ENCODE peak calls at places on chromosomes 3 and 15, in ten cellular contexts. One of them, this sample, is unnamed.

GRCh38 chr15:68256675-68257450 is 20.7 kb upstream of the FEM1B start:
- DNase-seq in substantia nigra: peak; percentile 76
- DNase-seq in effector CD4-positive, alpha-beta T cell: peak; percentile 24
- DNase-seq in iris pigment epithelial cell: peak; percentile 89
- DNase-seq in C1 segment of cervical spinal cord: peak; percentile 92
- DNase-seq in activated gamma-delta T cell treated with Interleukin-2 at 50 U/mL for 16 hours: peak; percentile 60
- DNase-seq in NCI-H1092 treated with DMSO at 0.1 percent for 48 hours: peak; percentile 55
- DNase-seq in GM12865: peak; percentile 78
- DNase-seq in Kasumi-1: peak; percentile 29
- DNase-seq in activated T-cell treated with anti-CD3 and anti-CD28 coated beads for 24 hours: peak; percentile 55
- DNase-seq in this sample: peak; percentile 23

GRCh38 chr3:186935133-186935532 is 4.8 kb downstream of the ST6GAL1 start:
- DNase-seq in substantia nigra: no peak
- DNase-seq in effector CD4-positive, alpha-beta T cell: no peak
- DNase-seq in iris pigment epithelial cell: no peak
- DNase-seq in C1 segment of cervical spinal cord: no peak
- DNase-seq in activated gamma-delta T cell treated with Interleukin-2 at 50 U/mL for 16 hours: no peak
- DNase-seq in NCI-H1092 treated with DMSO at 0.1 percent for 48 hours: no peak
- DNase-seq in GM12865: no peak
- DNase-seq in Kasumi-1: no peak
- DNase-seq in activated T-cell treated with anti-CD3 and anti-CD28 coated beads for 24 hours: no peak
- DNase-seq in this sample: no peak

GRCh38 chr15:59174846-59175831 is 31.5 kb upstream of the LDHAL6B start:
- DNase-seq in substantia nigra: peak; percentile 42
- DNase-seq in effector CD4-positive, alpha-beta T cell: no peak
- DNase-seq in iris pigment epithelial cell: peak; percentile 91
- DNase-seq in C1 segment of cervical spinal cord: peak; percentile 41
- DNase-seq in activated gamma-delta T cell treated with Interleukin-2 at 50 U/mL for 16 hours: no peak
- DNase-seq in NCI-H1092 treated with DMSO at 0.1 percent for 48 hours: peak; percentile 25
- DNase-seq in GM12865: peak; percentile 72
- DNase-seq in Kasumi-1: peak; percentile 58
- DNase-seq in activated T-cell treated with anti-CD3 and anti-CD28 coated beads for 24 hours: peak; percentile 18
- DNase-seq in this sample: no peak

GRCh38 chr15:57685316-57685715 is 21.2 kb upstream of the POLR2M start:
- DNase-seq in substantia nigra: no peak
- DNase-seq in effector CD4-positive, alpha-beta T cell: no peak
- DNase-seq in iris pigment epithelial cell: no peak
- DNase-seq in C1 segment of cervical spinal cord: no peak
- DNase-seq in activated gamma-delta T cell treated with Interleukin-2 at 50 U/mL for 16 hours: no peak
- DNase-seq in NCI-H1092 treated with DMSO at 0.1 percent for 48 hours: no peak
- DNase-seq in GM12865: no peak
- DNase-seq in Kasumi-1: no peak
- DNase-seq in activated T-cell treated with anti-CD3 and anti-CD28 coated beads for 24 hours: no peak
- DNase-seq in this sample: no peak

GRCh38 chr15:68783226-68784054 is 37.3 kb downstream of the ANP32A start:
- DNase-seq in substantia nigra: no peak
- DNase-seq in effector CD4-positive, alpha-beta T cell: peak; percentile 63
- DNase-seq in iris pigment epithelial cell: no peak
- DNase-seq in C1 segment of cervical spinal cord: no peak
- DNase-seq in activated gamma-delta T cell treated with Interleukin-2 at 50 U/mL for 16 hours: peak; percentile 67
- DNase-seq in NCI-H1092 treated with DMSO at 0.1 percent for 48 hours: no peak
- DNase-seq in GM12865: peak; percentile 60
- DNase-seq in Kasumi-1: peak; percentile 51
- DNase-seq in activated T-cell treated with anti-CD3 and anti-CD28 coated beads for 24 hours: peak; percentile 23
- DNase-seq in this sample: no peak

GRCh38 chr3:196641278-196642058 is 2.0 kb downstream of the NRROS start:
- DNase-seq in substantia nigra: no peak
- DNase-seq in effector CD4-positive, alpha-beta T cell: peak; percentile 39
- DNase-seq in iris pigment epithelial cell: no peak
- DNase-seq in C1 segment of cervical spinal cord: no peak
- DNase-seq in activated gamma-delta T cell treated with Interleukin-2 at 50 U/mL for 16 hours: no peak
- DNase-seq in NCI-H1092 treated with DMSO at 0.1 percent for 48 hours: no peak
- DNase-seq in GM12865: peak; percentile 54
- DNase-seq in Kasumi-1: no peak
- DNase-seq in activated T-cell treated with anti-CD3 and anti-CD28 coated beads for 24 hours: peak; percentile 33
- DNase-seq in this sample: no peak

GRCh38 chr3:42014443-42014945 is 52.6 kb upstream of the ULK4 start:
- DNase-seq in substantia nigra: no peak
- DNase-seq in effector CD4-positive, alpha-beta T cell: no peak
- DNase-seq in iris pigment epithelial cell: no peak
- DNase-seq in C1 segment of cervical spinal cord: no peak
- DNase-seq in activated gamma-delta T cell treated with Interleukin-2 at 50 U/mL for 16 hours: no peak
- DNase-seq in NCI-H1092 treated with DMSO at 0.1 percent for 48 hours: peak; percentile 45
- DNase-seq in GM12865: peak; percentile 74
- DNase-seq in Kasumi-1: peak; percentile 33
- DNase-seq in activated T-cell treated with anti-CD3 and anti-CD28 coated beads for 24 hours: no peak
- DNase-seq in this sample: no peak

GRCh38 chr3:66572938-66573710 is 72.3 kb upstream of the LRIG1 start:
- DNase-seq in substantia nigra: no peak
- DNase-seq in effector CD4-positive, alpha-beta T cell: no peak
- DNase-seq in iris pigment epithelial cell: no peak
- DNase-seq in C1 segment of cervical spinal cord: no peak
- DNase-seq in activated gamma-delta T cell treated with Interleukin-2 at 50 U/mL for 16 hours: no peak
- DNase-seq in NCI-H1092 treated with DMSO at 0.1 percent for 48 hours: no peak
- DNase-seq in GM12865: peak; percentile 35
- DNase-seq in Kasumi-1: no peak
- DNase-seq in activated T-cell treated with anti-CD3 and anti-CD28 coated beads for 24 hours: no peak
- DNase-seq in this sample: no peak

GRCh38 chr3:124577494-124578167 is 152.6 kb upstream of the UMPS start:
- DNase-seq in substantia nigra: no peak
- DNase-seq in effector CD4-positive, alpha-beta T cell: no peak
- DNase-seq in iris pigment epithelial cell: no peak
- DNase-seq in C1 segment of cervical spinal cord: no peak
- DNase-seq in activated gamma-delta T cell treated with Interleukin-2 at 50 U/mL for 16 hours: no peak
- DNase-seq in NCI-H1092 treated with DMSO at 0.1 percent for 48 hours: no peak
- DNase-seq in GM12865: no peak
- DNase-seq in Kasumi-1: no peak
- DNase-seq in activated T-cell treated with anti-CD3 and anti-CD28 coated beads for 24 hours: no peak
- DNase-seq in this sample: no peak

GRCh38 chr3:50807266-50807665 is 132.5 kb downstream of the DOCK3 start:
- DNase-seq in substantia nigra: no peak
- DNase-seq in effector CD4-positive, alpha-beta T cell: no peak
- DNase-seq in iris pigment epithelial cell: no peak
- DNase-seq in C1 segment of cervical spinal cord: no peak
- DNase-seq in activated gamma-delta T cell treated with Interleukin-2 at 50 U/mL for 16 hours: no peak
- DNase-seq in NCI-H1092 treated with DMSO at 0.1 percent for 48 hours: peak; percentile 11
- DNase-seq in GM12865: no peak
- DNase-seq in Kasumi-1: no peak
- DNase-seq in activated T-cell treated with anti-CD3 and anti-CD28 coated beads for 24 hours: no peak
- DNase-seq in this sample: no peak

GRCh38 chr3:179608931-179609720 is 4.5 kb downstream of the NDUFB5 start:
- DNase-seq in substantia nigra: no peak
- DNase-seq in effector CD4-positive, alpha-beta T cell: no peak
- DNase-seq in iris pigment epithelial cell: no peak
- DNase-seq in C1 segment of cervical spinal cord: no peak
- DNase-seq in activated gamma-delta T cell treated with Interleukin-2 at 50 U/mL for 16 hours: no peak
- DNase-seq in NCI-H1092 treated with DMSO at 0.1 percent for 48 hours: no peak
- DNase-seq in GM12865: peak; percentile 68
- DNase-seq in Kasumi-1: peak; percentile 38
- DNase-seq in activated T-cell treated with anti-CD3 and anti-CD28 coated beads for 24 hours: peak; percentile 7
- DNase-seq in this sample: no peak

GRCh38 chr3:42830437-42831320 is 21.4 kb downstream of the ACKR2 start:
- DNase-seq in substantia nigra: no peak
- DNase-seq in effector CD4-positive, alpha-beta T cell: no peak
- DNase-seq in iris pigment epithelial cell: peak; percentile 47
- DNase-seq in C1 segment of cervical spinal cord: no peak
- DNase-seq in activated gamma-delta T cell treated with Interleukin-2 at 50 U/mL for 16 hours: no peak
- DNase-seq in NCI-H1092 treated with DMSO at 0.1 percent for 48 hours: peak; percentile 28
- DNase-seq in GM12865: peak; percentile 13
- DNase-seq in Kasumi-1: peak; percentile 75
- DNase-seq in activated T-cell treated with anti-CD3 and anti-CD28 coated beads for 24 hours: no peak
- DNase-seq in this sample: no peak

GRCh38 chr3:157313186-157313585 is 123.5 kb upstream of the PTX3 start:
- DNase-seq in substantia nigra: no peak
- DNase-seq in effector CD4-positive, alpha-beta T cell: no peak
- DNase-seq in iris pigment epithelial cell: no peak
- DNase-seq in C1 segment of cervical spinal cord: no peak
- DNase-seq in activated gamma-delta T cell treated with Interleukin-2 at 50 U/mL for 16 hours: no peak
- DNase-seq in NCI-H1092 treated with DMSO at 0.1 percent for 48 hours: no peak
- DNase-seq in GM12865: no peak
- DNase-seq in Kasumi-1: no peak
- DNase-seq in activated T-cell treated with anti-CD3 and anti-CD28 coated beads for 24 hours: no peak
- DNase-seq in this sample: no peak

GRCh38 chr3:139100821-139101220 is 56.1 kb upstream of the PRR23C start:
- DNase-seq in substantia nigra: no peak
- DNase-seq in effector CD4-positive, alpha-beta T cell: no peak
- DNase-seq in iris pigment epithelial cell: no peak
- DNase-seq in C1 segment of cervical spinal cord: no peak
- DNase-seq in activated gamma-delta T cell treated with Interleukin-2 at 50 U/mL for 16 hours: no peak
- DNase-seq in NCI-H1092 treated with DMSO at 0.1 percent for 48 hours: no peak
- DNase-seq in GM12865: no peak
- DNase-seq in Kasumi-1: no peak
- DNase-seq in activated T-cell treated with anti-CD3 and anti-CD28 coated beads for 24 hours: no peak
- DNase-seq in this sample: no peak